ENCODE peak calls at places on chromosomes 16 and 17, in eight cellular contexts. One of them, this sample, is unnamed.

GRCh38 chr17:34579017-34579946 is at the start of gene TMEM132E:
- DNase-seq in breast epithelium: peak; percentile 57
- DNase-seq in HCT116: no peak
- DNase-seq in transverse colon: peak; percentile 13
- DNase-seq in body of pancreas: peak; percentile 52
- DNase-seq in right lobe of liver: peak; percentile 45
- DNase-seq in A549: no peak
- DNase-seq in Peyer's patch: peak; percentile 54
- DNase-seq in this sample: peak; percentile 30

GRCh38 chr16:19386555-19386954 is 31.1 kb upstream of the TMC5 start:
- DNase-seq in HCT116: no peak
- DNase-seq in body of pancreas: no peak
- DNase-seq in breast epithelium: no peak
- DNase-seq in transverse colon: no peak
- DNase-seq in Peyer's patch: peak; percentile 56
- DNase-seq in right lobe of liver: no peak
- DNase-seq in A549: no peak
- DNase-seq in this sample: no peak

GRCh38 chr17:1484586-1485310 is 7.7 kb downstream of the MYO1C start:
- DNase-seq in HCT116: peak; percentile 65
- DNase-seq in A549: peak; percentile 57
- DNase-seq in breast epithelium: peak; percentile 66
- DNase-seq in transverse colon: peak; percentile 79
- DNase-seq in Peyer's patch: peak; percentile 82
- DNase-seq in right lobe of liver: peak; percentile 47
- DNase-seq in body of pancreas: peak; percentile 84
- DNase-seq in this sample: peak; percentile 71

GRCh38 chr17:78179372-78179771 is 7.5 kb downstream of the TK1 start:
- DNase-seq in breast epithelium: no peak
- DNase-seq in right lobe of liver: peak; percentile 54
- DNase-seq in A549: no peak
- DNase-seq in HCT116: no peak
- DNase-seq in Peyer's patch: no peak
- DNase-seq in transverse colon: no peak
- DNase-seq in body of pancreas: no peak
- DNase-seq in this sample: peak; percentile 38

GRCh38 chr17:72388765-72389473 is 268.1 kb downstream of the SOX9 start:
- DNase-seq in A549: peak; percentile 87
- DNase-seq in Peyer's patch: no peak
- DNase-seq in breast epithelium: no peak
- DNase-seq in HCT116: peak; percentile 83
- DNase-seq in transverse colon: no peak
- DNase-seq in body of pancreas: no peak
- DNase-seq in right lobe of liver: no peak
- DNase-seq in this sample: no peak

GRCh38 chr16:52499061-52499460 is 47.9 kb downstream of the TOX3 start:
- DNase-seq in A549: no peak
- DNase-seq in right lobe of liver: no peak
- DNase-seq in HCT116: no peak
- DNase-seq in transverse colon: no peak
- DNase-seq in Peyer's patch: no peak
- DNase-seq in breast epithelium: no peak
- DNase-seq in body of pancreas: no peak
- DNase-seq in this sample: no peak

GRCh38 chr17:83133302-83134121 is 54.1 kb downstream of the METRNL start:
- DNase-seq in body of pancreas: no peak
- DNase-seq in A549: no peak
- DNase-seq in HCT116: no peak
- DNase-seq in right lobe of liver: no peak
- DNase-seq in transverse colon: peak; percentile 1
- DNase-seq in breast epithelium: peak; percentile 31
- DNase-seq in Peyer's patch: no peak
- DNase-seq in this sample: peak; percentile 3

GRCh38 chr16:65845466-65846209 is 520.9 kb upstream of the CDH5 start:
- DNase-seq in breast epithelium: no peak
- DNase-seq in right lobe of liver: no peak
- DNase-seq in Peyer's patch: no peak
- DNase-seq in body of pancreas: no peak
- DNase-seq in A549: no peak
- DNase-seq in transverse colon: no peak
- DNase-seq in HCT116: no peak
- DNase-seq in this sample: no peak

GRCh38 chr16:11675561-11676511 is 7.6 kb downstream of the SNN start:
- DNase-seq in breast epithelium: no peak
- DNase-seq in A549: peak; percentile 50
- DNase-seq in Peyer's patch: peak; percentile 89
- DNase-seq in body of pancreas: peak; percentile 97
- DNase-seq in right lobe of liver: peak; percentile 89
- DNase-seq in HCT116: peak; percentile 72
- DNase-seq in transverse colon: peak; percentile 69
- DNase-seq in this sample: no peak

GRCh38 chr17:30824002-30824355 is 513 bp downstream of the CRLF3 start:
- DNase-seq in Peyer's patch: no peak
- DNase-seq in body of pancreas: no peak
- DNase-seq in right lobe of liver: peak; percentile 36
- DNase-seq in transverse colon: peak; percentile 43
- DNase-seq in HCT116: no peak
- DNase-seq in A549: peak; percentile 64
- DNase-seq in breast epithelium: no peak
- DNase-seq in this sample: peak; percentile 28

GRCh38 chr17:73430848-73431247 is 119.0 kb upstream of the CDC42EP4 start:
- DNase-seq in body of pancreas: no peak
- DNase-seq in HCT116: no peak
- DNase-seq in A549: no peak
- DNase-seq in Peyer's patch: no peak
- DNase-seq in transverse colon: no peak
- DNase-seq in right lobe of liver: no peak
- DNase-seq in breast epithelium: no peak
- DNase-seq in this sample: no peak

GRCh38 chr16:79970551-79971236 is 370.2 kb upstream of the MAF start:
- DNase-seq in right lobe of liver: peak; percentile 69
- DNase-seq in body of pancreas: peak; percentile 14
- DNase-seq in breast epithelium: no peak
- DNase-seq in HCT116: no peak
- DNase-seq in transverse colon: peak; percentile 8
- DNase-seq in Peyer's patch: no peak
- DNase-seq in A549: no peak
- DNase-seq in this sample: peak; percentile 71

GRCh38 chr17:17736205-17737183 is 55.2 kb downstream of the RAI1 start:
- DNase-seq in right lobe of liver: no peak
- DNase-seq in A549: no peak
- DNase-seq in breast epithelium: no peak
- DNase-seq in Peyer's patch: no peak
- DNase-seq in HCT116: no peak
- DNase-seq in transverse colon: no peak
- DNase-seq in body of pancreas: no peak
- DNase-seq in this sample: no peak

GRCh38 chr17:3935140-3935542 is 18.9 kb upstream of the P2RX1 start:
- DNase-seq in Peyer's patch: peak; percentile 81
- DNase-seq in HCT116: peak; percentile 41
- DNase-seq in right lobe of liver: peak; percentile 80
- DNase-seq in breast epithelium: peak; percentile 78
- DNase-seq in body of pancreas: peak; percentile 78
- DNase-seq in transverse colon: peak; percentile 81
- DNase-seq in A549: peak; percentile 84
- DNase-seq in this sample: no peak

GRCh38 chr16:19830902-19831555 is 53.6 kb downstream of the GPRC5B start:
- DNase-seq in Peyer's patch: no peak
- DNase-seq in breast epithelium: no peak
- DNase-seq in right lobe of liver: no peak
- DNase-seq in body of pancreas: no peak
- DNase-seq in HCT116: no peak
- DNase-seq in transverse colon: no peak
- DNase-seq in A549: no peak
- DNase-seq in this sample: no peak

GRCh38 chr17:62750502-62751349 is 57.4 kb downstream of the MARCHF10 start:
- DNase-seq in A549: no peak
- DNase-seq in body of pancreas: peak; percentile 26
- DNase-seq in breast epithelium: no peak
- DNase-seq in Peyer's patch: no peak
- DNase-seq in HCT116: no peak
- DNase-seq in transverse colon: no peak
- DNase-seq in right lobe of liver: no peak
- DNase-seq in this sample: peak; percentile 29

GRCh38 chr16:30009990-30010816 is 624 bp downstream of the DOC2A start:
- DNase-seq in right lobe of liver: no peak
- DNase-seq in Peyer's patch: no peak
- DNase-seq in HCT116: no peak
- DNase-seq in transverse colon: no peak
- DNase-seq in breast epithelium: no peak
- DNase-seq in body of pancreas: no peak
- DNase-seq in A549: no peak
- DNase-seq in this sample: no peak

GRCh38 chr17:50352072-50352692 is 6.3 kb downstream of the XYLT2 start:
- DNase-seq in HCT116: no peak
- DNase-seq in transverse colon: no peak
- DNase-seq in A549: no peak
- DNase-seq in Peyer's patch: no peak
- DNase-seq in right lobe of liver: no peak
- DNase-seq in body of pancreas: no peak
- DNase-seq in breast epithelium: no peak
- DNase-seq in this sample: no peak

GRCh38 chr17:40493697-40494096 is 7.7 kb downstream of the TNS4 start:
- DNase-seq in HCT116: no peak
- DNase-seq in A549: no peak
- DNase-seq in body of pancreas: no peak
- DNase-seq in transverse colon: no peak
- DNase-seq in breast epithelium: no peak
- DNase-seq in Peyer's patch: no peak
- DNase-seq in right lobe of liver: no peak
- DNase-seq in this sample: no peak
- H3K27ac ChIP-seq in HCT116: no peak overlapping the region
- H3K27ac ChIP-seq in A549: peak overlapping the region; percentile 97
- H3K27ac ChIP-seq in body of pancreas: no peak overlapping the region
- H3K27ac ChIP-seq in transverse colon: no peak overlapping the region
- H3K27ac ChIP-seq in breast epithelium: peak overlapping the region; percentile 79
- H3K27ac ChIP-seq in Peyer's patch: no peak overlapping the region
- H3K27ac ChIP-seq in right lobe of liver: no peak overlapping the region
- H3K27ac ChIP-seq in this sample: no peak overlapping the region

DNA sequence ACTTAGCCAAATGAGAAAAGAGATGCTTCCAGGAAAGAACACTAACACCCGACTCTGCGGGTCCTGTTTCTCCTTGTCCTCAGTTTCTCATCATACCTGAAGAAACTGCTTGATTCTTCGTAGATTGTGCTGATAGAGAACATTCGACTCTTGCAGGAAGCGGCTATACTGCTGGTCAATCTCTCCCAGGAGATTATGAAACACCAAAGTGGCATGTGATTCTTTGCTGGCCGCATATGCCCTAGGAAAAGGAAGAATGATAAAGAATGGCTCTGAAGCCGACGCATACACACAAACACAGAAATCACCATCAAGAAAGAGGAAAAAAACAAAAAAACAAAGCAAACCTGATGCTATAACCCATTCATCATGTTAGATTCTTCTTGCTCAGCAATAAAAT is 41.8 kb downstream of the STAT3 start:
- DNase-seq in A549: no peak
- DNase-seq in transverse colon: no peak
- DNase-seq in right lobe of liver: no peak
- DNase-seq in breast epithelium: no peak
- DNase-seq in body of pancreas: no peak
- DNase-seq in HCT116: no peak
- DNase-seq in Peyer's patch: no peak
- DNase-seq in this sample: no peak
- H3K4me1 ChIP-seq in A549: peaks cover 31% of the 10 kb centered on the region
- H3K4me1 ChIP-seq in transverse colon: no peaks in the 10 kb centered on the region
- H3K4me1 ChIP-seq in right lobe of liver: no peaks in the 10 kb centered on the region
- H3K4me1 ChIP-seq in breast epithelium: no peaks in the 10 kb centered on the region
- H3K4me1 ChIP-seq in body of pancreas: peaks cover 53% of the 10 kb centered on the region
- H3K4me1 ChIP-seq in HCT116: peaks cover 11% of the 10 kb centered on the region
- H3K4me1 ChIP-seq in Peyer's patch: peaks cover 5% of the 10 kb centered on the region
- H3K4me1 ChIP-seq in this sample: peaks cover 7% of the 10 kb centered on the region

DNA sequence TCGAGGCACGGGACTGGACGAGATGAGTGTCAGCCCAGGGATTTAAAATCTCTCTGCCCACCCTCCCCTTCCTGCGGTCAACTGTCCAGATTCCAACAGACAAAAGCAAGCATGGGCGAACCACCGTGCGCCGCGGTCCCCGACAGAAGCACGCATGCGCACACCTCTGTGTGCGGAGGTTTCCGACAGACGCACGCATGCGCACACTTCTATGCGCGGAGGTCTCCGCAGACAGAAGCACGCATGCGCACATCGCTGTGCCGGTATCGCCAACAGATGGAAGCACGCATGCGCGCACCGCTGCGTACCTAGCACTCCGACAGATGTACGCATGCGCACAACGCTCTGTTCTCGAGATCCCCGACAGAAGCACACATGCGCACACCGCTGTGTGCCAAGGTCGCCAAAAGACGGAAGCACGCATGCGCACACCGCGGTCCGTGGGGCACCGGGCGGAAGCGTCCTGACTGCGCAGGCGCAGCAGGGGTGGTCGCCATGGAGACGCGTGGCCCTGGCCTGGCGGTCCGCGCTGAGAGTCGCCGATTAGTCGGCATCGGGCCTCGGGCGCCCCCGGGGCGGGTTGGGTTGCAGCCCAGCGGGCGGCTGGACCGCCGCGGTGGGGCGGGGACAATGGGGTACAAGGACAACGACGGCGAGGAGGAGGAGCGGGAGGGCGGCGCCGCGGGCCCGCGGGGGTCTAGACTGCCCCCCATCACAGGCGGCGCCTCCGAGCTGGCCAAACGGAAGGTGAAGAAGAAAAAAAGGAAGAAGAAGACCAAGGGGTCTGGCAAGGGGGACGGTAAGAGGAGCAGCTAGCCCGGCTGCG is 57.5 kb upstream of the RPH3AL start:
- DNase-seq in HCT116: peak; percentile 97
- DNase-seq in Peyer's patch: peak; percentile 100
- DNase-seq in right lobe of liver: peak; percentile 100
- DNase-seq in body of pancreas: peak; percentile 100
- DNase-seq in A549: peak; percentile 100
- DNase-seq in transverse colon: peak; percentile 100
- DNase-seq in breast epithelium: peak; percentile 100
- DNase-seq in this sample: peak; percentile 100
- TF ChIP-seq POLR2A in HCT116: peak; percentile 77
- TF ChIP-seq POLR2A in Peyer's patch: no peak
- TF ChIP-seq POLR2A in right lobe of liver: peak; percentile 64
- TF ChIP-seq POLR2A in body of pancreas: peak; percentile 59
- TF ChIP-seq POLR2A in A549: peak; percentile 95
- TF ChIP-seq POLR2A in transverse colon: peak; percentile 36
- TF ChIP-seq POLR2A in breast epithelium: no peak
- TF ChIP-seq POLR2A in this sample: peak; percentile 49

GRCh38 chr17:14336418-14336817 is 35.5 kb downstream of the HS3ST3B1 start:
- DNase-seq in transverse colon: no peak
- DNase-seq in breast epithelium: no peak
- DNase-seq in body of pancreas: no peak
- DNase-seq in HCT116: no peak
- DNase-seq in Peyer's patch: no peak
- DNase-seq in A549: no peak
- DNase-seq in right lobe of liver: no peak
- DNase-seq in this sample: no peak
- H3K27ac ChIP-seq in transverse colon: no peak overlapping the region
- H3K27ac ChIP-seq in breast epithelium: no peak overlapping the region
- H3K27ac ChIP-seq in body of pancreas: no peak overlapping the region
- H3K27ac ChIP-seq in HCT116: no peak overlapping the region
- H3K27ac ChIP-seq in Peyer's patch: no peak overlapping the region
- H3K27ac ChIP-seq in A549: no peak overlapping the region
- H3K27ac ChIP-seq in right lobe of liver: no peak overlapping the region
- H3K27ac ChIP-seq in this sample: no peak overlapping the region

GRCh38 chr17:56592487-56593072 is 919 bp upstream of the NOG start:
- DNase-seq in Peyer's patch: peak; percentile 66
- DNase-seq in HCT116: no peak
- DNase-seq in A549: peak; percentile 64
- DNase-seq in transverse colon: peak; percentile 41
- DNase-seq in body of pancreas: peak; percentile 35
- DNase-seq in right lobe of liver: peak; percentile 64
- DNase-seq in breast epithelium: no peak
- DNase-seq in this sample: peak; percentile 18
- H3K4me1 ChIP-seq in Peyer's patch: peaks cover 46% of the 10 kb centered on the region
- H3K4me1 ChIP-seq in HCT116: peaks cover 5% of the 10 kb centered on the region
- H3K4me1 ChIP-seq in A549: peaks cover 32% of the 10 kb centered on the region
- H3K4me1 ChIP-seq in transverse colon: peaks cover 14% of the 10 kb centered on the region
- H3K4me1 ChIP-seq in body of pancreas: peaks cover 43% of the 10 kb centered on the region
- H3K4me1 ChIP-seq in right lobe of liver: no peaks in the 10 kb centered on the region
- H3K4me1 ChIP-seq in breast epithelium: peaks cover 11% of the 10 kb centered on the region
- H3K4me1 ChIP-seq in this sample: peaks cover 28% of the 10 kb centered on the region

GRCh38 chr17:43398724-43399595 is at the start of gene ARL4D:
- DNase-seq in A549: peak; percentile 85
- DNase-seq in Peyer's patch: peak; percentile 81
- DNase-seq in breast epithelium: peak; percentile 80
- DNase-seq in right lobe of liver: peak; percentile 92
- DNase-seq in body of pancreas: peak; percentile 88
- DNase-seq in transverse colon: peak; percentile 92
- DNase-seq in HCT116: no peak
- DNase-seq in this sample: peak; percentile 93
- TF ChIP-seq POLR2A in A549: peak; percentile 100
- TF ChIP-seq POLR2A in Peyer's patch: no peak
- TF ChIP-seq POLR2A in breast epithelium: peak; percentile 69
- TF ChIP-seq POLR2A in right lobe of liver: peak; percentile 99
- TF ChIP-seq POLR2A in body of pancreas: peak; percentile 79
- TF ChIP-seq POLR2A in transverse colon: peak; percentile 83
- TF ChIP-seq POLR2A in HCT116: peak; percentile 96
- TF ChIP-seq POLR2A in this sample: peak; percentile 99

This sample was measured in uterus.